ENCODE peak calls at places on chromosomes 3 and 15, in eight cellular contexts. W, O, D, A, L, Y, F and K are unnamed samples.

GRCh38 chr15:80876034-80876433 is 96.9 kb downstream of the CEMIP start:
- DNase-seq in W (peak; percentile 50), O (no peak), D (no peak), A (no peak), L (no peak), Y (no peak), F (no peak), K (no peak)

GRCh38 chr3:104711435-104711834 is 655.3 kb upstream of the ALCAM start:
- DNase-seq in W (no peak), O (no peak), D (no peak), A (no peak), L (no peak), Y (no peak), F (no peak), K (no peak)

GRCh38 chr15:87816811-87817210 is 439.7 kb downstream of the NTRK3 start:
- DNase-seq in W (no peak), O (no peak), D (no peak), A (no peak), L (no peak), Y (peak; percentile 90), F (no peak), K (no peak)

GRCh38 chr15:70042553-70043214 is 55.0 kb downstream of the TLE3 start:
- DNase-seq in W (no peak), O (no peak), D (no peak), A (no peak), L (no peak), Y (no peak), F (no peak), K (no peak)

GRCh38 chr3:27360113-27361078 is 8.8 kb downstream of the NEK10 start:
- DNase-seq in W (no peak), O (no peak), D (no peak), A (peak; percentile 70), L (peak; percentile 26), Y (no peak), F (no peak), K (no peak)

GRCh38 chr3:127320529-127321121 is 32.8 kb upstream of the PRR20G start:
- DNase-seq in W (peak; percentile 52), O (no peak), D (no peak), A (peak; percentile 23), L (no peak), Y (no peak), F (no peak), K (no peak)

GRCh38 chr3:128908951-128909350 is 29.5 kb downstream of the ACAD9 start:
- DNase-seq in W (no peak), O (no peak), D (no peak), A (no peak), L (no peak), Y (no peak), F (no peak), K (no peak)

GRCh38 chr15:40493089-40493840 is 22.5 kb downstream of the CHST14 start:
- DNase-seq in W (no peak), O (no peak), D (no peak), A (no peak), L (no peak), Y (no peak), F (no peak), K (no peak)

GRCh38 chr15:32922541-32922940 is 204.7 kb downstream of the GREM1 start:
- DNase-seq in W (no peak), O (no peak), D (no peak), A (no peak), L (no peak), Y (no peak), F (no peak), K (no peak)

GRCh38 chr3:50290116-50290745 is 2.0 kb downstream of the IFRD2 start:
- DNase-seq in W (no peak), O (no peak), D (peak; percentile 48), A (no peak), L (peak; percentile 57), Y (no peak), F (no peak), K (no peak)

DNA sequence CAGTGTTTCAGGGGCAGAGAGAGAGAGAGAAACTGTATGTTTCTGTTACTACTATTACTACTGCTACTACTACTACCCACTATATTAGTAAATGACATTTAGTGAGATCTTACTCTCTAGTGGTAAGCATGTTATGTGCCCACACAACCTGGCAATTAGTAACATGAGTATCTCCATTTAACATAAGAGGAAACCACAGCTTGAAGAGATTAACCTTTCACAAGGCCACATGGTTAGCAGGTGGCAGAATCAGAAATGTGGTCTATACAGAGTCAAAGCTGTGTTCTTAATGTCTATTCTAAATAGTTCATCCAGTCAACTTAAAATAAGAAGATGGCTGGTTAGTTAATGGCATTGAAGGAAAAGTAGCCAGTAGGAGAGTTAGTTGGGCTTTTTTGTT is 961.6 kb downstream of the MCTP2 start:
- DNase-seq in W (no peak), O (no peak), D (no peak), A (no peak), L (no peak), Y (no peak), F (no peak), K (no peak)
- H3K9me3 ChIP-seq in W (no peaks in the 10 kb centered on the region), O (no peaks in the 10 kb centered on the region), D (no peaks in the 10 kb centered on the region), A (no peaks in the 10 kb centered on the region), L (no peaks in the 10 kb centered on the region), Y (no peaks in the 10 kb centered on the region), F (no peaks in the 10 kb centered on the region), K (no peaks in the 10 kb centered on the region)

GRCh38 chr3:13851997-13852637 is 27.8 kb downstream of the WNT7A start:
- DNase-seq in W (no peak), O (no peak), D (no peak), A (no peak), L (no peak), Y (no peak), F (no peak), K (no peak)

GRCh38 chr3:13849018-13849417 is 30.9 kb downstream of the WNT7A start:
- DNase-seq in W (no peak), O (no peak), D (no peak), A (no peak), L (no peak), Y (no peak), F (no peak), K (no peak)

GRCh38 chr3:13852638-13853009 is 27.2 kb downstream of the WNT7A start:
- DNase-seq in W (no peak), O (no peak), D (no peak), A (no peak), L (no peak), Y (no peak), F (no peak), K (no peak)

GRCh38 chr3:13851091-13851849 is 28.6 kb downstream of the WNT7A start:
- DNase-seq in W (no peak), O (no peak), D (no peak), A (no peak), L (no peak), Y (no peak), F (no peak), K (no peak)

DNA sequence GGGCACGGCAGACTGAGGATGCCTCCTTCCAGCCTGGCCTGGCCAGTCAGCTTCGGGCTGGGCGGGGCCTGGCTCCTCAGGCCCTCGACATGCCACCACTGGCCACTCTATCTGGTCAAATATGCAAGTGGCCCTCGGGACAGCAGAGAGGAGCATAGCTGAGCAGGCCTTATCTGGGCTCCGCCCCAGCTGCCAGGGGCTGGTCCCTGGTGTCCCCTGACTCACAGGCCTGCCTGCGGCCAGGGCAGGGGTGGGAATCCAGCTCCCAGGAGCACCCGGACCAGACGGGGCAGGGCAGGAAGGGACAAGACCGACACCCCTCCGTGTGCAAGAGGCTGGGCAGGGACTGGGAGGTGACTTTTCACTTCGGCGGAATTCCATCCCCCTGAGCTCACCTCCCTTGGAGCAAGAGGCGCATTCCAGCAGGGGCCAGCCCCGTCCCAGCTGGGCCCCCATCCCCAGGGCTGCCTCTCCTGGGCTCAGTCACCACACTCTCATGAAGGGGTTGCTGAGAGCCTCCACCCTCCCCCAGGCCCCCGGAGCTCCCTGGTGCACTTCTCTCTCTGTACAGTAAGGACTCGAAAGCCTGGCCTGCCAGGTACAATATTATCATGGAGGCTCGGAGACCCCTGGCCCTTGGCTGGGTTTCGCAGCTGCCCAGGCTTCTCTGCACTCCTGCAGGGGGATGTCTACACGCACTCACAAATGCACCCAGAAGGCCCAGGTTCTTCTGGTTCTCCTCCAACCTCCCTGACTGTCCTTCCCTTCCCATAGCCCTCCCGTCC is 29.5 kb downstream of the WNT7A start:
- DNase-seq in W (peak; percentile 23), O (no peak), D (no peak), A (peak; percentile 54), L (no peak), Y (no peak), F (no peak), K (no peak)
- TF ChIP-seq CTCF in W (no peak), O (no peak), D (no peak), A (no peak), L (no peak), Y (no peak), F (no peak), K (no peak)

DNA sequence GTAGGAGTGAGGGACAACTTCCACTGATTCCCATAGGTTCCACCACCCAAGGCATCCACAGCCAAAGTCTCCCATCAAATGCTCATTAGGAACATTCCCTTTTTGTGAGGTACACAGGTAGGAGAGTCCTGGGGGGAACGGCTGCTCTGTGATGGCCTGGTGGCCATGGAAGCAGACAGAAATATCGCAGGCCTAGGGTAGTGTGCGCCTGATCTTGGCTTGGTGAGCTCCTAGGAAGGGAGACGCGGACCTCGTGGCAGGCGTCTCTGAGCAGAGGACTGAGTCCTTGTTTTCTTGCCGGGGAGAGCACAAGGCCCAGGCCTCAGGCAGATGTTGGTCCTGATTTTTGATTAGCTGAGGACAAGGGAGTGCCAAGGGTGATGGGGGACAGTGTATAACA is 99.5 kb downstream of the SNRPN start:
- DNase-seq in W (no peak), O (no peak), D (no peak), A (no peak), L (peak; percentile 19), Y (no peak), F (no peak), K (no peak)
- H3K9me3 ChIP-seq in W (peaks cover 10% of the 10 kb centered on the region), O (peaks cover 75% of the 10 kb centered on the region), D (no peaks in the 10 kb centered on the region), A (peaks cover 60% of the 10 kb centered on the region), L (peaks cover 100% of the 10 kb centered on the region), Y (peaks cover 96% of the 10 kb centered on the region), F (peaks cover 98% of the 10 kb centered on the region), K (peaks cover 100% of the 10 kb centered on the region)

GRCh38 chr3:153284282-153284938 is 122.4 kb downstream of the RAP2B start:
- DNase-seq in W (no peak), O (no peak), D (peak; percentile 72), A (peak; percentile 60), L (no peak), Y (peak; percentile 84), F (peak; percentile 47), K (no peak)

GRCh38 chr3:153285982-153286381 is 124.0 kb downstream of the RAP2B start:
- DNase-seq in W (no peak), O (no peak), D (no peak), A (no peak), L (no peak), Y (no peak), F (no peak), K (no peak)

GRCh38 chr3:153287017-153287416 is 125.0 kb downstream of the RAP2B start:
- DNase-seq in W (no peak), O (no peak), D (no peak), A (no peak), L (no peak), Y (no peak), F (no peak), K (no peak)

GRCh38 chr3:153289334-153289808 is 127.3 kb downstream of the RAP2B start:
- DNase-seq in W (peak; percentile 6), O (no peak), D (no peak), A (no peak), L (no peak), Y (no peak), F (no peak), K (no peak)

DNA sequence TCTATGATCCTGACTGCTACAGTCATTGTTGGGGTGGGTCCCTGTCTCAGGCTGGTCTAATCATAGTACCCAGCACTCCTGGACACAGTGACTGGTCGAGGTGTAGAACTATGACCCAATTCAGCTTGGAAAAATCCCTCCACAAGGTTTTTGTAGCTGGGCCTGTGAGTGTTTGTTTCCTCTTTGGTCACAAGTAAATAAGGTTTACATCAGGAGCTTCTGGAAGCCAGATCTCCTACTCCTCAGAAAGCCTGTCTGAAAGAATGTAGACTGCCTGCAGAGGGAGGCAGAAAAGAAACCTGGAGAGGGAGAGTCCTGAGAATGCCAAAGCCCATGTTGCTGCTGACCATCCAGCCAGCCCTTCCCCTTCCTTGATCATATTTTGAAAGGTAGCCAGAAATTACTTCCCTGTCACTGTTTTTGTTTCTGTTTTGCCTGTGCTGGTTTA is 123.2 kb downstream of the RAP2B start:
- DNase-seq in W (peak; percentile 5), O (no peak), D (no peak), A (peak; percentile 28), L (no peak), Y (no peak), F (no peak), K (no peak)
- TF ChIP-seq CTCF in W (no peak), O (no peak), D (no peak), A (no peak), L (no peak), Y (peak; percentile 19), F (no peak), K (no peak)